ENCODE peak calls at places on chromosomes 11 and 22, in seven cellular contexts. C is tibial nerve, J is upper lobe of right lung, Y is mammary epithelial cell, M is neural progenitor cell, R is A549, B is left ventricle myocardium inferior. E is an unnamed sample. For H3K4me1, the result is how much of the 10 kb centered on the place peaks cover.

GRCh38 chr11:3043315-3043871 is 13.8 kb downstream of the CARS1 start:
- DNase-seq in J (no peak), C (peak), R (no peak), Y (no peak), B (peak), M (no peak), E (no peak)

GRCh38 chr11:66278396-66279091 is 569 bp downstream of the CNIH2 start:
- DNase-seq in J (no peak), R (peak), B (no peak), M (peak), Y (no peak), C (no peak), E (no peak)

GRCh38 chr11:126444072-126444471 is 88.6 kb downstream of the ST3GAL4 start:
- DNase-seq in B (no peak), M (no peak), J (no peak), R (no peak), Y (no peak), C (no peak), E (no peak)

GRCh38 chr11:107457205-107457557 is 444 bp downstream of the CWF19L2 start:
- DNase-seq in B (no peak), M (peak), R (no peak), Y (no peak), C (no peak), J (no peak), E (no peak)

GRCh38 chr11:83361831-83362230 is 75.7 kb upstream of the CCDC90B start:
- DNase-seq in C (no peak), R (no peak), M (no peak), B (no peak), Y (no peak), J (no peak), E (no peak)

GRCh38 chr11:122210378-122210995 is 94.5 kb upstream of the BLID start:
- DNase-seq in J (no peak), M (no peak), Y (no peak), R (no peak), C (no peak), B (no peak), E (no peak)

GRCh38 chr11:67507242-67507890 is 596 bp downstream of the CDK2AP2 start:
- DNase-seq in R (peak), M (peak), Y (no peak), B (peak), J (no peak), C (peak), E (no peak)

GRCh38 chr22:30196141-30196866 is 50.3 kb downstream of the LIF start:
- DNase-seq in J (peak), Y (peak), R (peak), M (peak), B (peak), C (peak), E (peak)

GRCh38 chr11:69080361-69080973 is 31.7 kb downstream of the TPCN2 start:
- DNase-seq in J (no peak), R (peak), C (no peak), M (no peak), Y (peak), B (no peak), E (no peak)

GRCh38 chr22:17997456-17997855 is 26.9 kb downstream of the MICAL3 start:
- DNase-seq in M (no peak), B (no peak), C (no peak), Y (peak), J (no peak), R (peak), E (no peak)

GRCh38 chr22:49450521-49450920 is 377.2 kb downstream of the BRD1 start:
- DNase-seq in J (no peak), R (no peak), C (no peak), M (peak), B (no peak), Y (no peak), E (no peak)
- H3K4me1 ChIP-seq in J (under half), R (under half), C (under half), M (under half), B (under half), Y (under half), E (under half)

GRCh38 chr11:118915941-118916841 is 9.5 kb downstream of the BCL9L start:
- DNase-seq in M (no peak), C (no peak), B (no peak), R (peak), Y (no peak), J (no peak), E (no peak)

GRCh38 chr11:118915396-118915795 is 10.3 kb downstream of the BCL9L start:
- DNase-seq in R (no peak), Y (no peak), J (no peak), M (no peak), B (no peak), C (no peak), E (no peak)

GRCh38 chr11:118918128-118918685 is 7.5 kb downstream of the BCL9L start:
- DNase-seq in R (peak), J (no peak), B (peak), Y (peak), C (peak), M (peak), E (peak)

GRCh38 chr11:118917488-118918127 is 8.1 kb downstream of the BCL9L start:
- DNase-seq in M (no peak), J (no peak), C (peak), R (peak), B (peak), Y (peak), E (peak)

GRCh38 chr11:118916842-118917388 is 8.8 kb downstream of the BCL9L start:
- DNase-seq in C (no peak), J (no peak), M (peak), R (peak), B (peak), Y (peak), E (peak)
- H3K4me3 ChIP-seq in C (no peak), J (peak), M (peak), R (peak), B (peak), Y (no peak), E (no peak)

GRCh38 chr11:61598886-61599868 is 18.3 kb upstream of the SYT7 start:
- DNase-seq in M (peak), R (no peak), J (no peak), Y (no peak), C (no peak), B (peak), E (no peak)
- TF ChIP-seq CTCF in M (no peak), R (no peak), J (no peak), Y (no peak), C (no peak), B (no peak), E (no peak)

DNA sequence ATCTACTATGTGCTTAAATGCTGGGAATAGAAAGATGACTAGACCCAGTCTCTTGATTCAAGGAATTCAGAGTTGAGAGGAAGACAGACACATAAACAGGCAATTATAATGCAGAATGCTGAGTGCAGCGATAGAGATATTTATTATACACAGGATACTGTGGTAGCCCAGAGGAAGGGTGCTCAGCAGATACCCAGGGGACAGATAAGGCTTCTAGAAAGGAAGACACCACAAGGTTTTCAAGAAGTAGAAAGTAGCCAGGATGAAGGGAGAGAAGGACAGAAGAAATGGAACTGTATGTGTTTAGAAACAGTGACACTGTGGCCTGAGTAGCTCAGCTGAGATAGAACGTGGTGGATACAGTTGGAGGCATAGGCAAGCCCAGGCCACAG is 79.4 kb upstream of the NNMT start:
- DNase-seq in J (no peak), Y (no peak), R (no peak), C (no peak), B (no peak), M (no peak), E (no peak)
- H3K4me1 ChIP-seq in J (under half), Y (under half), R (under half), C (under half), B (half or more), M (half or more), E (under half)

GRCh38 chr22:31229402-31230140 is 17.5 kb downstream of the LIMK2 start:
- DNase-seq in B (peak), R (no peak), J (no peak), C (no peak), Y (no peak), M (peak), E (no peak)
- H3K4me3 ChIP-seq in B (peak), R (no peak), J (no peak), C (no peak), Y (no peak), M (peak), E (no peak)

GRCh38 chr22:37982151-37982838 is 2.1 kb downstream of the SOX10 start:
- DNase-seq in C (no peak), R (no peak), B (no peak), M (no peak), Y (no peak), J (no peak), E (no peak)

GRCh38 chr22:37983860-37984791 is at the start of gene SOX10:
- DNase-seq in R (no peak), B (no peak), Y (no peak), J (no peak), C (no peak), M (peak), E (no peak)

GRCh38 chr22:37985050-37985585 is 763 bp upstream of the SOX10 start:
- DNase-seq in R (no peak), B (no peak), C (no peak), M (no peak), J (no peak), Y (no peak), E (no peak)

GRCh38 chr22:37981282-37982011 is 2.9 kb downstream of the SOX10 start:
- DNase-seq in Y (no peak), C (no peak), R (no peak), J (no peak), M (no peak), B (no peak), E (no peak)

GRCh38 chr22:37982938-37983859 is 1.2 kb downstream of the SOX10 start:
- DNase-seq in B (no peak), C (no peak), M (peak), J (no peak), R (no peak), Y (no peak), E (no peak)
- TF ChIP-seq CTCF in B (peak), C (peak), M (peak), J (peak), R (no peak), Y (peak), E (no peak)